ENCODE peak calls at places on chromosomes 7 and 10, in six cellular contexts. S, G, C, R, I and K are unnamed samples.

GRCh38 chr10:12513775-12514663 is 164.7 kb downstream of the CAMK1D start:
- DNase-seq in S (no peak), G (no peak), C (no peak), R (no peak), I (no peak), K (no peak)

GRCh38 chr10:110081914-110082313 is 74.1 kb downstream of the ADD3 start:
- DNase-seq in S (no peak), G (peak), C (no peak), R (no peak), I (no peak), K (no peak)

GRCh38 chr10:88209837-88210552 is 346.6 kb downstream of the PTEN start:
- DNase-seq in S (no peak), G (no peak), C (no peak), R (no peak), I (no peak), K (no peak)

GRCh38 chr7:30062587-30062986 is 34.4 kb downstream of the PLEKHA8 start:
- DNase-seq in S (no peak), G (peak), C (peak), R (peak), I (no peak), K (peak)

GRCh38 chr10:4977025-4977424 is 13.8 kb downstream of the AKR1C1 start:
- DNase-seq in S (no peak), G (no peak), C (no peak), R (no peak), I (no peak), K (no peak)

GRCh38 chr7:29926761-29927160 is 62.8 kb downstream of the SCRN1 start:
- DNase-seq in S (no peak), G (no peak), C (no peak), R (no peak), I (no peak), K (no peak)

GRCh38 chr10:30459283-30459682 is 25.3 kb downstream of the MAP3K8 start:
- DNase-seq in S (peak), G (no peak), C (no peak), R (no peak), I (no peak), K (no peak)

GRCh38 chr7:34160261-34160752 is 255.0 kb downstream of the BMPER start:
- DNase-seq in S (no peak), G (no peak), C (no peak), R (no peak), I (no peak), K (no peak)

GRCh38 chr10:6973904-6974303 is 393.8 kb upstream of the PRKCQ start:
- DNase-seq in S (no peak), G (no peak), C (no peak), R (no peak), I (no peak), K (no peak)

GRCh38 chr7:133934262-133934973 is 192.7 kb upstream of the LRGUK start:
- DNase-seq in S (no peak), G (no peak), C (no peak), R (no peak), I (no peak), K (no peak)

GRCh38 chr7:52540041-52540440 is 495.4 kb upstream of the POM121L12 start:
- DNase-seq in S (no peak), G (no peak), C (no peak), R (no peak), I (no peak), K (no peak)

GRCh38 chr7:115724400-115725056 is 306.0 kb downstream of the TFEC start:
- DNase-seq in S (no peak), G (peak), C (no peak), R (no peak), I (no peak), K (no peak)

GRCh38 chr10:99370993-99371392 is 41.8 kb downstream of the CNNM1 start:
- DNase-seq in S (no peak), G (peak), C (peak), R (peak), I (no peak), K (no peak)

GRCh38 chr10:111762114-111762513 is 421.5 kb downstream of the GPAM start:
- DNase-seq in S (no peak), G (no peak), C (no peak), R (no peak), I (no peak), K (no peak)

GRCh38 chr10:95346715-95347401 is 56.1 kb upstream of the PDLIM1 start:
- DNase-seq in S (no peak), G (peak), C (no peak), R (peak), I (no peak), K (no peak)

GRCh38 chr10:117148284-117148683 is 10.2 kb upstream of the VAX1 start:
- DNase-seq in S (no peak), G (no peak), C (no peak), R (no peak), I (no peak), K (no peak)

GRCh38 chr10:14879055-14879800 is 562 bp downstream of the SUV39H2 start:
- DNase-seq in S (peak), G (peak), C (no peak), R (no peak), I (no peak), K (no peak)

GRCh38 chr7:143380646-143381426 is at the start of gene ZYX:
- DNase-seq in S (peak), G (peak), C (peak), R (peak), I (peak), K (peak)
- TF ChIP-seq POLR2AphosphoS5 in S (peak), G (peak), C (peak), R (peak), I (peak), K (peak)

GRCh38 chr7:49453486-49453885 is 320.0 kb upstream of the VWC2 start:
- DNase-seq in S (no peak), G (no peak), C (no peak), R (no peak), I (no peak), K (no peak)
- TF ChIP-seq REST in S (no peak), G (no peak), C (no peak), R (no peak), I (no peak), K (no peak)

DNA sequence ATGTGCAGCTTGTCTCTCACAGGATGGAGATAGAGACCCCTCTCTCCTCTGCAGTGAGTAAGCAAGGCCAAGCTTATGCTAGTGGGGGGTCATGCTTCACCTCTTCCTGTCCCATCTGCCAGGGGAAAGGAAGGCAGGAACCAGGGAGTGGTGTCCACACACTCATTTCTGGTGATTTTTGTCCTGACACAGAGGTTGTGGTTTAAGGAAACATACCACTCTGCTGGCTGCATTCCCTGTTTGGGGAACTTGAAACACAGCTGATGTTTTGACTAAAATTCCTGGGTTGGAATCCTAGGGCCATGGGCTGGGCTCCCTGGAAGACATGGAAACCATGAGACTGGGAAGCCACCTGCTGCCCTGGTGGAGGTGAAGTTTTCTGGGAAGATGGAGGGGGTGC is 21.4 kb downstream of the C10orf120 start:
- DNase-seq in S (no peak), G (no peak), C (no peak), R (no peak), I (no peak), K (no peak)
- H3K4me3 ChIP-seq in S (no peak), G (no peak), C (no peak), R (no peak), I (no peak), K (no peak)

DNA sequence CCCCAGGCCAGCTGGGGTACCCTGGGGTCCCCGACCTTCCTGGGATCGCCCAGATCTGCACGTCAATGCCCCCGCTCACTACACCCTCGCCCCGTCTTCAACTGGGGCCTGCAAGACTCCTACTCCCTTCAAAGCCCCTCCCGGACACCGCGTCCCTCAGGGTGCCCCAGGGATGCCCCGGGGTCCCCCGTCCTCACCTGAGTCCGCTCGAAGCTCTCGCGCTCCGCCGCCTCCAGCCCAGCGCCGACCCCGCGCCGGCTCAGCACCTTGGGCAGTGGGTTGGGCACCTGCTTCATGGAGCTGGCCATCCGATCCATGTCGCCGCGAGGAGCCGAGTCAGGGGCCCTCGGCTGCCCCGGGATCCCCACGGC is at the start of gene HIP1:
- DNase-seq in S (no peak), G (no peak), C (no peak), R (no peak), I (no peak), K (no peak)
- TF ChIP-seq POLR2AphosphoS5 in S (no peak), G (peak), C (no peak), R (peak), I (no peak), K (no peak)

GRCh38 chr7:47376991-47377590 is 204.8 kb downstream of the TNS3 start:
- DNase-seq in S (no peak), G (no peak), C (no peak), R (no peak), I (no peak), K (no peak)

GRCh38 chr7:47373871-47374451 is 207.9 kb downstream of the TNS3 start:
- DNase-seq in S (no peak), G (no peak), C (no peak), R (no peak), I (no peak), K (no peak)

GRCh38 chr7:47374538-47374937 is 207.4 kb downstream of the TNS3 start:
- DNase-seq in S (no peak), G (no peak), C (no peak), R (no peak), I (no peak), K (no peak)

GRCh38 chr7:47375590-47375989 is 206.3 kb downstream of the TNS3 start:
- DNase-seq in S (no peak), G (no peak), C (no peak), R (no peak), I (no peak), K (no peak)

GRCh38 chr7:47375121-47375551 is 206.8 kb downstream of the TNS3 start:
- DNase-seq in S (no peak), G (no peak), C (no peak), R (no peak), I (no peak), K (no peak)
- TF ChIP-seq REST in S (no peak), G (no peak), C (no peak), R (no peak), I (no peak), K (no peak)

DNA sequence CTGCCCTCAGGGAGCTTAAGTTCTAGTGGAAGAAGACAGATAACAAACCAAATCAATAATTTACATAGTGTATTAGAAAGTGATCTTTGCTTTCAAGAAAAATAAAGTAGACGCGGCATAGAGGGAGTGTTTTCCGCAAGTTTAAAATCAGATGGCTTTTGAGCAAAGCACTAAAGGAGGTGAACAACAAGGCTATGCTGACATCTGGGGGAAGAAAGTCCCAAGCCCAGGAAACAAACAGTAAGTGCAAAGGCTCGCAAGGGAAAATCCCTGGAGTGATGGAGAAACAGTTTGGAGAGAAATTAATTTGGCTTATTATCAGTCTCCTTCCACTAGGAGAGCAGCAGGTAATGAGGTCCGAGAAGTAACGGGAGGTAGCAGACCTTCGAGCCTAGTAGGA is 1.9 kb upstream of the CNNM2 start:
- DNase-seq in S (no peak), G (peak), C (no peak), R (no peak), I (no peak), K (no peak)
- H3K4me3 ChIP-seq in S (no peak), G (peak), C (no peak), R (peak), I (no peak), K (peak)

GRCh38 chr10:123422261-123422660 is 243.9 kb upstream of the GPR26 start:
- DNase-seq in S (no peak), G (no peak), C (no peak), R (no peak), I (no peak), K (no peak)

GRCh38 chr10:123417414-123417813 is 248.7 kb upstream of the GPR26 start:
- DNase-seq in S (no peak), G (no peak), C (no peak), R (no peak), I (no peak), K (no peak)

GRCh38 chr10:123424537-123424936 is 241.6 kb upstream of the GPR26 start:
- DNase-seq in S (no peak), G (no peak), C (no peak), R (no peak), I (no peak), K (no peak)

GRCh38 chr10:123427386-123427785 is 238.8 kb upstream of the GPR26 start:
- DNase-seq in S (peak), G (peak), C (no peak), R (no peak), I (no peak), K (no peak)

GRCh38 chr10:123421461-123421860 is 244.7 kb upstream of the GPR26 start:
- DNase-seq in S (no peak), G (no peak), C (no peak), R (no peak), I (no peak), K (no peak)
- TF ChIP-seq POLR2AphosphoS5 in S (no peak), G (no peak), C (no peak), R (no peak), I (no peak), K (no peak)